ENCODE peak calls at places on chromosomes 13 and 19, in four cellular contexts. One of them, this sample, is unnamed.

GRCh38 chr19:4803736-4804695 is 12.5 kb downstream of the FEM1A start:
- DNase-seq in GM12878: no peak
- DNase-seq in HepG2: peak; percentile 66
- DNase-seq in H1: peak; percentile 57
- DNase-seq in this sample: peak; percentile 73

GRCh38 chr13:110435331-110435730 is 126.2 kb downstream of the RAB20 start:
- DNase-seq in H1: no peak
- DNase-seq in GM12878: no peak
- DNase-seq in HepG2: no peak
- DNase-seq in this sample: no peak

GRCh38 chr19:2462635-2463421 is 6.1 kb upstream of the LMNB2 start:
- DNase-seq in GM12878: no peak
- DNase-seq in H1: peak; percentile 91
- DNase-seq in HepG2: peak; percentile 93
- DNase-seq in this sample: peak; percentile 99

GRCh38 chr13:98677398-98677797 is 75.1 kb downstream of the SLC15A1 start:
- DNase-seq in GM12878: no peak
- DNase-seq in H1: no peak
- DNase-seq in HepG2: no peak
- DNase-seq in this sample: no peak

GRCh38 chr13:31913459-31913858 is 118.1 kb upstream of the FRY start:
- DNase-seq in HepG2: no peak
- DNase-seq in GM12878: no peak
- DNase-seq in H1: no peak
- DNase-seq in this sample: no peak

GRCh38 chr13:64928704-64929499 is 2301.2 kb downstream of the PCDH9 start:
- DNase-seq in HepG2: no peak
- DNase-seq in H1: no peak
- DNase-seq in GM12878: no peak
- DNase-seq in this sample: no peak

GRCh38 chr13:26721251-26721939 is 39.2 kb downstream of the GPR12 start:
- DNase-seq in H1: no peak
- DNase-seq in GM12878: no peak
- DNase-seq in HepG2: no peak
- DNase-seq in this sample: no peak

GRCh38 chr19:14021474-14021873 is 6.5 kb upstream of the RLN3 start:
- DNase-seq in H1: no peak
- DNase-seq in HepG2: no peak
- DNase-seq in GM12878: no peak
- DNase-seq in this sample: no peak

GRCh38 chr13:48411281-48412099 is 1.4 kb downstream of the LPAR6 start:
- DNase-seq in HepG2: no peak
- DNase-seq in H1: no peak
- DNase-seq in GM12878: no peak
- DNase-seq in this sample: no peak

GRCh38 chr19:16342002-16342715 is 17.5 kb downstream of the KLF2 start:
- DNase-seq in HepG2: no peak
- DNase-seq in GM12878: peak; percentile 76
- DNase-seq in H1: no peak
- DNase-seq in this sample: no peak

GRCh38 chr19:58538257-58539168 is 5.4 kb upstream of the TRIM28 start:
- DNase-seq in HepG2: no peak
- DNase-seq in GM12878: no peak
- DNase-seq in H1: no peak
- DNase-seq in this sample: no peak

GRCh38 chr13:102399791-102400618 is 1.8 kb downstream of the FGF14 start:
- DNase-seq in HepG2: no peak
- DNase-seq in H1: no peak
- DNase-seq in GM12878: no peak
- DNase-seq in this sample: no peak

GRCh38 chr19:33558846-33559245 is 37.3 kb upstream of the PEPD start:
- DNase-seq in HepG2: no peak
- DNase-seq in H1: no peak
- DNase-seq in GM12878: no peak
- DNase-seq in this sample: no peak

GRCh38 chr19:39362682-39363657 is 20.7 kb downstream of the SAMD4B start:
- DNase-seq in GM12878: no peak
- DNase-seq in H1: no peak
- DNase-seq in HepG2: no peak
- DNase-seq in this sample: no peak

GRCh38 chr13:113980489-113981064 is 6.7 kb upstream of the C13orf46 start:
- DNase-seq in H1: no peak
- DNase-seq in HepG2: no peak
- DNase-seq in GM12878: no peak
- DNase-seq in this sample: no peak

GRCh38 chr13:75178436-75178835 is 303.5 kb downstream of the TBC1D4 start:
- DNase-seq in H1: no peak
- DNase-seq in HepG2: no peak
- DNase-seq in GM12878: no peak
- DNase-seq in this sample: no peak

GRCh38 chr19:16125738-16126495 is 14.2 kb downstream of the RAB8A start:
- DNase-seq in HepG2: no peak
- DNase-seq in H1: no peak
- DNase-seq in GM12878: no peak
- DNase-seq in this sample: no peak

GRCh38 chr13:95865080-95865597 is 188.1 kb downstream of the UGGT2 start:
- DNase-seq in GM12878: no peak
- DNase-seq in HepG2: no peak
- DNase-seq in H1: no peak
- DNase-seq in this sample: no peak

GRCh38 chr13:45055198-45055901 is 65.0 kb upstream of the GTF2F2 start:
- DNase-seq in GM12878: peak; percentile 24
- DNase-seq in HepG2: no peak
- DNase-seq in H1: no peak
- DNase-seq in this sample: no peak

GRCh38 chr19:32349724-32350475 is 4.5 kb downstream of the ZNF507 start:
- DNase-seq in H1: no peak
- DNase-seq in GM12878: no peak
- DNase-seq in HepG2: no peak
- DNase-seq in this sample: no peak

GRCh38 chr19:53553865-53554791 is 16.2 kb downstream of the ZNF331 start:
- DNase-seq in HepG2: no peak
- DNase-seq in H1: no peak
- DNase-seq in GM12878: peak; percentile 63
- DNase-seq in this sample: no peak

GRCh38 chr13:73958657-73959397 is 175.4 kb downstream of the KLF12 start:
- DNase-seq in HepG2: no peak
- DNase-seq in GM12878: no peak
- DNase-seq in H1: no peak
- DNase-seq in this sample: no peak

GRCh38 chr13:113883314-113883811 is 19.5 kb upstream of the GAS6 start:
- DNase-seq in GM12878: no peak
- DNase-seq in HepG2: no peak
- DNase-seq in H1: no peak
- DNase-seq in this sample: no peak

GRCh38 chr19:2841858-2842574 is 741 bp downstream of the ZNF555 start:
- DNase-seq in H1: no peak
- DNase-seq in HepG2: no peak
- DNase-seq in GM12878: no peak
- DNase-seq in this sample: no peak

GRCh38 chr13:109871018-109871370 is 84.6 kb upstream of the IRS2 start:
- DNase-seq in HepG2: no peak
- DNase-seq in H1: no peak
- DNase-seq in GM12878: no peak
- DNase-seq in this sample: no peak

GRCh38 chr19:32458500-32459123 is 53.0 kb downstream of the DPY19L3 start:
- DNase-seq in HepG2: no peak
- DNase-seq in H1: no peak
- DNase-seq in GM12878: peak; percentile 42
- DNase-seq in this sample: no peak

GRCh38 chr19:15181394-15181793 is 19.4 kb downstream of the NOTCH3 start:
- DNase-seq in H1: no peak
- DNase-seq in HepG2: no peak
- DNase-seq in GM12878: no peak
- DNase-seq in this sample: no peak

GRCh38 chr19:55676889-55677505 is 2.0 kb downstream of the EPN1 start:
- DNase-seq in GM12878: no peak
- DNase-seq in H1: no peak
- DNase-seq in HepG2: no peak
- DNase-seq in this sample: no peak

GRCh38 chr19:13920940-13921744 is 15.1 kb downstream of the CC2D1A start:
- DNase-seq in H1: no peak
- DNase-seq in HepG2: peak; percentile 57
- DNase-seq in GM12878: peak; percentile 25
- DNase-seq in this sample: peak; percentile 50

GRCh38 chr13:40987606-40988280 is 31.4 kb downstream of the ELF1 start:
- DNase-seq in HepG2: no peak
- DNase-seq in GM12878: no peak
- DNase-seq in H1: no peak
- DNase-seq in this sample: no peak

GRCh38 chr13:65470781-65471180 is 1759.4 kb downstream of the PCDH9 start:
- DNase-seq in HepG2: no peak
- DNase-seq in GM12878: no peak
- DNase-seq in H1: no peak
- DNase-seq in this sample: no peak

GRCh38 chr13:102011539-102011938 is 390.3 kb downstream of the FGF14 start:
- DNase-seq in H1: no peak
- DNase-seq in HepG2: no peak
- DNase-seq in GM12878: no peak
- DNase-seq in this sample: no peak

GRCh38 chr19:49453757-49454248 is 778 bp downstream of the ALDH16A1 start:
- DNase-seq in HepG2: no peak
- DNase-seq in H1: no peak
- DNase-seq in GM12878: no peak
- DNase-seq in this sample: no peak

GRCh38 chr19:55193481-55193880 is 13.4 kb upstream of the SYT5 start:
- DNase-seq in H1: no peak
- DNase-seq in HepG2: no peak
- DNase-seq in GM12878: no peak
- DNase-seq in this sample: no peak

DNA sequence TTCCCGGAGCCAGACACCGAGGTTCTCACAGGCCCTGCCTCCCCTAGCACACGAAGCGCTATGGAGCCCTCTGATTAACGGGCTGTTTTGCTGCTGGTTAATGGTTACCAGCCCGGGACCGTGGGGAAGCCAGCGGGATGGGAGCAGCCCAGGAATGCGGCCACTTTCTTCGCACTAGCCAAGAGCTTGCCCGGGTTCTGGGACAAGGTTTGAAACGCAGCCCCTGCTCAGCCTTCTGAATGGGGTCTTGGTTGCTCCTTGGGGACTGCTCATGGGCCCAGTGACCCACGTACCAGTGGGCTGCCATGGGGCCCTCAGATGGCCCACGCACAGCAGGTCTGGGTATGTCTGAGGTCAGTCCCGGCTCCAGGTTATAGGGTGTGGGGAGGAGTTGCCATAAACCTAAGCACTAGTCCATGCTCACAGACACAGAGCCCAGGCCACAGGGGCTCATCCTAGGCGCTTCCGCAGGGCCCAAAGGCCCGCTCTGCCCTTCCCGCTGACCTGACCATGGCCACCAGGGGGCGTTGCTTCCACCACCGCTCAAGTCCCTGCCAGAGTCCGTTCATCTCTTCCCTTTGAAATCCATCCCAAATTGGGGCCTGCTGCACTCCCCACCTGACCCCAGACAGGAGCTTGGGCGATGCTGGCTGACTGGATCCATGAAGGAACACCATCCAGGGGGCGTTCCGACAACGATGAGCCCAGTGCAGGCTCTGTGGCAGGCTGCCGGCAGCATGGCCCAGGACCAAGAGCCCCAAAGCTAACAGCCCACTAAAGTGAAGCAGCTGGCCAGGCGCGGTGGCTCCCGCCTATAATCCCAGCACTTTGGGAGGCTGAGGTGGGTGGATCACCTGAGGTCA is 31.5 kb upstream of the ISYNA1 start:
- DNase-seq in GM12878: no peak
- DNase-seq in HepG2: peak; percentile 85
- DNase-seq in H1: peak; percentile 53
- DNase-seq in this sample: peak; percentile 56
- TF ChIP-seq SUZ12 in GM12878: no peak
- TF ChIP-seq SUZ12 in HepG2: no peak
- TF ChIP-seq SUZ12 in H1: no peak
- TF ChIP-seq SUZ12 in this sample: no peak

GRCh38 chr13:37138917-37139316 is 33.5 kb upstream of the CSNK1A1L start:
- DNase-seq in GM12878: no peak
- DNase-seq in H1: no peak
- DNase-seq in HepG2: no peak
- DNase-seq in this sample: no peak
- H3K27me3 ChIP-seq in GM12878: no peaks in the 10 kb centered on the region
- H3K27me3 ChIP-seq in H1: no peaks in the 10 kb centered on the region
- H3K27me3 ChIP-seq in HepG2: no peaks in the 10 kb centered on the region
- H3K27me3 ChIP-seq in this sample: no peaks in the 10 kb centered on the region

GRCh38 chr19:12543855-12544254 is 7.4 kb downstream of the ZNF564 start:
- DNase-seq in GM12878: no peak
- DNase-seq in HepG2: no peak
- DNase-seq in H1: no peak
- DNase-seq in this sample: no peak

GRCh38 chr19:12546068-12546467 is 5.2 kb downstream of the ZNF564 start:
- DNase-seq in H1: no peak
- DNase-seq in HepG2: no peak
- DNase-seq in GM12878: no peak
- DNase-seq in this sample: no peak

GRCh38 chr19:12545267-12545666 is 6.0 kb downstream of the ZNF564 start:
- DNase-seq in HepG2: peak; percentile 24
- DNase-seq in H1: no peak
- DNase-seq in GM12878: no peak
- DNase-seq in this sample: no peak

GRCh38 chr19:12546903-12547302 is 4.4 kb downstream of the ZNF564 start:
- DNase-seq in HepG2: no peak
- DNase-seq in GM12878: no peak
- DNase-seq in H1: no peak
- DNase-seq in this sample: no peak

GRCh38 chr19:12544401-12544876 is 6.8 kb downstream of the ZNF564 start:
- DNase-seq in GM12878: no peak
- DNase-seq in H1: no peak
- DNase-seq in HepG2: no peak
- DNase-seq in this sample: no peak
- H3K9me3 ChIP-seq in GM12878: peaks cover 37% of the 10 kb centered on the region
- H3K9me3 ChIP-seq in H1: peaks cover 5% of the 10 kb centered on the region
- H3K9me3 ChIP-seq in HepG2: no peaks in the 10 kb centered on the region
- H3K9me3 ChIP-seq in this sample: peaks cover 5% of the 10 kb centered on the region

DNA sequence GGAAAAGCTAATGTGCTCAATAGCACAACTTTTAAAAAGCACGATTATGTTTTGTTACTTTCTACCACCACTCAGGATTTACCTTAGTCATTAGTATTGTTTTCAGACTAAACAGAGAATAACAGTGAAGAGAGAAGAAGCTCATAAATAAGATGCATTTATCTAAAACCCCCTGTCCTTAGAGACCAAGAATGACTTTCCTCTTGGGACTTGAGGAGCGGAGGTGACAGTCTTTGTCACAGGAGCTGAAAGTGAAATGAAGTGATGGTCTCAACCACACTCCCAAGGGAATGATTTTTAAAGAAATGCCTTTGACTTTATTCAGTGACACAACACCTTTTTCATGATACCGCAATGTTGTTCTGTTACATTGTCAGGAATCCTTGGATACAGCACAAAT is 190.6 kb upstream of the NBEA start:
- DNase-seq in GM12878: peak; percentile 24
- DNase-seq in H1: no peak
- DNase-seq in HepG2: no peak
- DNase-seq in this sample: no peak
- TF ChIP-seq SUZ12 in GM12878: no peak
- TF ChIP-seq SUZ12 in H1: no peak
- TF ChIP-seq SUZ12 in HepG2: no peak
- TF ChIP-seq SUZ12 in this sample: no peak